ENCODE peak calls at places on chromosomes 4 and X, in four cellular contexts. One of them, this sample, is unnamed.

GRCh38 chrX:17081969-17082368 is 135.5 kb downstream of the REPS2 start:
- DNase-seq in effector memory CD4-positive, alpha-beta T cell: no peak
- DNase-seq in GM04503: no peak
- DNase-seq in stimulated activated CD4-positive, alpha-beta T cell treated with anti-CD3 and anti-CD28 coated beads, TNF-alpha, amount 100 ng/mL, for 48 hours: no peak
- DNase-seq in this sample: no peak

GRCh38 chrX:109886122-109886761 is 116.7 kb upstream of the TMEM164 start:
- DNase-seq in GM04503: no peak
- DNase-seq in stimulated activated CD4-positive, alpha-beta T cell treated with anti-CD3 and anti-CD28 coated beads, TNF-alpha, amount 100 ng/mL, for 48 hours: peak
- DNase-seq in effector memory CD4-positive, alpha-beta T cell: no peak
- DNase-seq in this sample: peak

GRCh38 chr4:22897520-22898108 is 204.9 kb downstream of the GBA3 start:
- DNase-seq in stimulated activated CD4-positive, alpha-beta T cell treated with anti-CD3 and anti-CD28 coated beads, TNF-alpha, amount 100 ng/mL, for 48 hours: peak
- DNase-seq in GM04503: no peak
- DNase-seq in effector memory CD4-positive, alpha-beta T cell: no peak
- DNase-seq in this sample: peak

GRCh38 chrX:142804085-142804484 is 221.6 kb upstream of the SPANXN4 start:
- DNase-seq in effector memory CD4-positive, alpha-beta T cell: no peak
- DNase-seq in GM04503: no peak
- DNase-seq in stimulated activated CD4-positive, alpha-beta T cell treated with anti-CD3 and anti-CD28 coated beads, TNF-alpha, amount 100 ng/mL, for 48 hours: no peak
- DNase-seq in this sample: no peak

GRCh38 chrX:2262679-2263055 is 238.1 kb downstream of the DHRSX start:
- DNase-seq in effector memory CD4-positive, alpha-beta T cell: no peak
- DNase-seq in stimulated activated CD4-positive, alpha-beta T cell treated with anti-CD3 and anti-CD28 coated beads, TNF-alpha, amount 100 ng/mL, for 48 hours: no peak
- DNase-seq in GM04503: no peak
- DNase-seq in this sample: no peak

GRCh38 chr4:153383131-153383530 is 38.6 kb downstream of the MND1 start:
- DNase-seq in effector memory CD4-positive, alpha-beta T cell: no peak
- DNase-seq in stimulated activated CD4-positive, alpha-beta T cell treated with anti-CD3 and anti-CD28 coated beads, TNF-alpha, amount 100 ng/mL, for 48 hours: no peak
- DNase-seq in GM04503: no peak
- DNase-seq in this sample: peak

GRCh38 chr4:150135134-150135773 is 57.0 kb downstream of the DCLK2 start:
- DNase-seq in stimulated activated CD4-positive, alpha-beta T cell treated with anti-CD3 and anti-CD28 coated beads, TNF-alpha, amount 100 ng/mL, for 48 hours: no peak
- DNase-seq in effector memory CD4-positive, alpha-beta T cell: no peak
- DNase-seq in GM04503: no peak
- DNase-seq in this sample: no peak

GRCh38 chr4:99485212-99485611 is 25.6 kb upstream of the C4orf17 start:
- DNase-seq in GM04503: no peak
- DNase-seq in effector memory CD4-positive, alpha-beta T cell: no peak
- DNase-seq in stimulated activated CD4-positive, alpha-beta T cell treated with anti-CD3 and anti-CD28 coated beads, TNF-alpha, amount 100 ng/mL, for 48 hours: no peak
- DNase-seq in this sample: no peak

GRCh38 chr4:117478702-117479101 is 393.3 kb upstream of the TRAM1L1 start:
- DNase-seq in effector memory CD4-positive, alpha-beta T cell: no peak
- DNase-seq in stimulated activated CD4-positive, alpha-beta T cell treated with anti-CD3 and anti-CD28 coated beads, TNF-alpha, amount 100 ng/mL, for 48 hours: no peak
- DNase-seq in GM04503: no peak
- DNase-seq in this sample: no peak

GRCh38 chr4:133247861-133248260 is 98.8 kb downstream of the PCDH10 start:
- DNase-seq in stimulated activated CD4-positive, alpha-beta T cell treated with anti-CD3 and anti-CD28 coated beads, TNF-alpha, amount 100 ng/mL, for 48 hours: no peak
- DNase-seq in GM04503: no peak
- DNase-seq in effector memory CD4-positive, alpha-beta T cell: no peak
- DNase-seq in this sample: no peak

GRCh38 chr4:15355464-15355863 is 72.4 kb upstream of the C1QTNF7 start:
- DNase-seq in GM04503: no peak
- DNase-seq in stimulated activated CD4-positive, alpha-beta T cell treated with anti-CD3 and anti-CD28 coated beads, TNF-alpha, amount 100 ng/mL, for 48 hours: no peak
- DNase-seq in effector memory CD4-positive, alpha-beta T cell: no peak
- DNase-seq in this sample: no peak

GRCh38 chr4:17188035-17188967 is 289.9 kb upstream of the LDB2 start:
- DNase-seq in effector memory CD4-positive, alpha-beta T cell: no peak
- DNase-seq in stimulated activated CD4-positive, alpha-beta T cell treated with anti-CD3 and anti-CD28 coated beads, TNF-alpha, amount 100 ng/mL, for 48 hours: no peak
- DNase-seq in GM04503: no peak
- DNase-seq in this sample: no peak

GRCh38 chrX:68232206-68232605 is 201.1 kb downstream of the OPHN1 start:
- DNase-seq in effector memory CD4-positive, alpha-beta T cell: no peak
- DNase-seq in GM04503: no peak
- DNase-seq in stimulated activated CD4-positive, alpha-beta T cell treated with anti-CD3 and anti-CD28 coated beads, TNF-alpha, amount 100 ng/mL, for 48 hours: no peak
- DNase-seq in this sample: no peak

GRCh38 chr4:158015241-158015640 is 157.6 kb downstream of the GASK1B start:
- DNase-seq in stimulated activated CD4-positive, alpha-beta T cell treated with anti-CD3 and anti-CD28 coated beads, TNF-alpha, amount 100 ng/mL, for 48 hours: no peak
- DNase-seq in effector memory CD4-positive, alpha-beta T cell: no peak
- DNase-seq in GM04503: no peak
- DNase-seq in this sample: peak

GRCh38 chr4:2217726-2218125 is 24.2 kb downstream of the HAUS3 start:
- DNase-seq in GM04503: no peak
- DNase-seq in effector memory CD4-positive, alpha-beta T cell: no peak
- DNase-seq in stimulated activated CD4-positive, alpha-beta T cell treated with anti-CD3 and anti-CD28 coated beads, TNF-alpha, amount 100 ng/mL, for 48 hours: no peak
- DNase-seq in this sample: peak

GRCh38 chr4:170610464-170610863 is 520.7 kb upstream of the AADAT start:
- DNase-seq in GM04503: no peak
- DNase-seq in stimulated activated CD4-positive, alpha-beta T cell treated with anti-CD3 and anti-CD28 coated beads, TNF-alpha, amount 100 ng/mL, for 48 hours: no peak
- DNase-seq in effector memory CD4-positive, alpha-beta T cell: no peak
- DNase-seq in this sample: no peak

GRCh38 chrX:108312938-108313337 is 125.3 kb downstream of the COL4A6 start:
- DNase-seq in stimulated activated CD4-positive, alpha-beta T cell treated with anti-CD3 and anti-CD28 coated beads, TNF-alpha, amount 100 ng/mL, for 48 hours: no peak
- DNase-seq in effector memory CD4-positive, alpha-beta T cell: no peak
- DNase-seq in GM04503: peak
- DNase-seq in this sample: peak

GRCh38 chr4:160286051-160286450 is 1183.2 kb downstream of the RAPGEF2 start:
- DNase-seq in GM04503: no peak
- DNase-seq in effector memory CD4-positive, alpha-beta T cell: no peak
- DNase-seq in stimulated activated CD4-positive, alpha-beta T cell treated with anti-CD3 and anti-CD28 coated beads, TNF-alpha, amount 100 ng/mL, for 48 hours: no peak
- DNase-seq in this sample: no peak

GRCh38 chr4:82775243-82775642 is 23.4 kb downstream of the SCD5 start:
- DNase-seq in stimulated activated CD4-positive, alpha-beta T cell treated with anti-CD3 and anti-CD28 coated beads, TNF-alpha, amount 100 ng/mL, for 48 hours: no peak
- DNase-seq in effector memory CD4-positive, alpha-beta T cell: no peak
- DNase-seq in GM04503: no peak
- DNase-seq in this sample: no peak

GRCh38 chr4:73068496-73069337 is 799 bp downstream of the COX18 start:
- DNase-seq in stimulated activated CD4-positive, alpha-beta T cell treated with anti-CD3 and anti-CD28 coated beads, TNF-alpha, amount 100 ng/mL, for 48 hours: no peak
- DNase-seq in GM04503: no peak
- DNase-seq in effector memory CD4-positive, alpha-beta T cell: no peak
- DNase-seq in this sample: peak

GRCh38 chr4:1293981-1294380 is 4.3 kb downstream of the MAEA start:
- DNase-seq in GM04503: no peak
- DNase-seq in effector memory CD4-positive, alpha-beta T cell: no peak
- DNase-seq in stimulated activated CD4-positive, alpha-beta T cell treated with anti-CD3 and anti-CD28 coated beads, TNF-alpha, amount 100 ng/mL, for 48 hours: no peak
- DNase-seq in this sample: peak

GRCh38 chr4:2981256-2981804 is 18.0 kb downstream of the GRK4 start:
- DNase-seq in stimulated activated CD4-positive, alpha-beta T cell treated with anti-CD3 and anti-CD28 coated beads, TNF-alpha, amount 100 ng/mL, for 48 hours: no peak
- DNase-seq in GM04503: no peak
- DNase-seq in effector memory CD4-positive, alpha-beta T cell: no peak
- DNase-seq in this sample: no peak

GRCh38 chrX:21905209-21905735 is 35.2 kb upstream of the SMS start:
- DNase-seq in stimulated activated CD4-positive, alpha-beta T cell treated with anti-CD3 and anti-CD28 coated beads, TNF-alpha, amount 100 ng/mL, for 48 hours: no peak
- DNase-seq in effector memory CD4-positive, alpha-beta T cell: no peak
- DNase-seq in GM04503: no peak
- DNase-seq in this sample: no peak

GRCh38 chr4:82667761-82668505 is 106.1 kb upstream of the TMEM150C start:
- DNase-seq in GM04503: no peak
- DNase-seq in effector memory CD4-positive, alpha-beta T cell: no peak
- DNase-seq in stimulated activated CD4-positive, alpha-beta T cell treated with anti-CD3 and anti-CD28 coated beads, TNF-alpha, amount 100 ng/mL, for 48 hours: no peak
- DNase-seq in this sample: no peak

GRCh38 chrX:110146521-110146920 is 143.6 kb downstream of the TMEM164 start:
- DNase-seq in GM04503: no peak
- DNase-seq in effector memory CD4-positive, alpha-beta T cell: no peak
- DNase-seq in stimulated activated CD4-positive, alpha-beta T cell treated with anti-CD3 and anti-CD28 coated beads, TNF-alpha, amount 100 ng/mL, for 48 hours: no peak
- DNase-seq in this sample: peak

GRCh38 chr4:8771258-8771590 is 100.4 kb downstream of the HMX1 start:
- DNase-seq in GM04503: no peak
- DNase-seq in stimulated activated CD4-positive, alpha-beta T cell treated with anti-CD3 and anti-CD28 coated beads, TNF-alpha, amount 100 ng/mL, for 48 hours: no peak
- DNase-seq in effector memory CD4-positive, alpha-beta T cell: no peak
- DNase-seq in this sample: no peak